ENCODE peak calls at places on chromosome 12, in five cellular contexts. N, M, E, J and K are unnamed samples.
A peak's percentile ranks its signal among the peaks of the same experiment; 100 is the strongest.

GRCh38 chr12:107567871-107568619 is 117.6 kb upstream of the PWP1 start:
- DNase-seq in J (no peak), M (no peak), N (no peak), E (no peak), K (no peak)

GRCh38 chr12:106769078-106769477 is 5.4 kb upstream of the RIC8B start:
- DNase-seq in J (no peak), N (no peak), E (no peak), M (peak; percentile 38), K (peak; percentile 66)

GRCh38 chr12:90953956-90954421 is 987 bp downstream of the CCER1 start:
- DNase-seq in E (no peak), N (no peak), M (no peak), J (peak; percentile 50), K (peak; percentile 38)

GRCh38 chr12:49012739-49013138 is 5.8 kb downstream of the PRKAG1 start:
- DNase-seq in E (no peak), N (no peak), J (no peak), M (no peak), K (no peak)

GRCh38 chr12:132218915-132219314 is 74.7 kb downstream of the NOC4L start:
- DNase-seq in E (no peak), M (no peak), J (peak; percentile 71), N (peak; percentile 68), K (peak; percentile 35)

GRCh38 chr12:64669270-64669842 is 59.1 kb downstream of the RASSF3 start:
- DNase-seq in N (no peak), M (peak; percentile 11), J (peak; percentile 37), E (peak; percentile 73), K (peak; percentile 49)

GRCh38 chr12:50621435-50622304 is 116.9 kb downstream of the DIP2B start:
- DNase-seq in E (no peak), N (no peak), J (no peak), M (no peak), K (no peak)

GRCh38 chr12:109053382-109054123 is 1.2 kb downstream of the USP30 start:
- DNase-seq in J (peak; percentile 29), N (no peak), M (no peak), E (peak; percentile 28), K (peak; percentile 49)

GRCh38 chr12:52195065-52195730 is 3.4 kb upstream of the KRT80 start:
- DNase-seq in M (peak; percentile 17), E (no peak), J (peak; percentile 26), N (no peak), K (no peak)

GRCh38 chr12:131830335-131831020 is 2.3 kb downstream of the MMP17 start:
- DNase-seq in E (no peak), M (peak; percentile 77), J (peak; percentile 87), N (peak; percentile 58), K (peak; percentile 43)

GRCh38 chr12:94718114-94718513 is 67.8 kb upstream of the TMCC3 start:
- DNase-seq in J (no peak), N (no peak), M (no peak), E (no peak), K (no peak)

GRCh38 chr12:105205322-105206048 is 30.5 kb downstream of the APPL2 start:
- DNase-seq in E (no peak), M (no peak), J (no peak), N (no peak), K (no peak)

GRCh38 chr12:112909693-112910092 is 2.9 kb downstream of the OAS1 start:
- DNase-seq in J (no peak), M (no peak), N (no peak), E (no peak), K (no peak)

GRCh38 chr12:47900480-47901129 is 4.2 kb downstream of the VDR start:
- DNase-seq in M (no peak), N (no peak), J (no peak), E (no peak), K (peak; percentile 86)

GRCh38 chr12:68612245-68612644 is 1.5 kb downstream of the RAP1B start:
- DNase-seq in N (no peak), M (peak; percentile 59), E (no peak), J (peak; percentile 30), K (no peak)

GRCh38 chr12:25806271-25806670 is 152.2 kb upstream of the RASSF8 start:
- DNase-seq in M (peak; percentile 72), J (no peak), E (no peak), N (no peak), K (no peak)

GRCh38 chr12:78951746-78952532 is 87.4 kb downstream of the SYT1 start:
- DNase-seq in M (no peak), E (no peak), N (no peak), J (no peak), K (no peak)

GRCh38 chr12:24911284-24911791 is 37.6 kb downstream of the BCAT1 start:
- DNase-seq in M (peak; percentile 98), J (no peak), E (no peak), N (no peak), K (peak; percentile 94)

GRCh38 chr12:74890237-74890599 is 319.4 kb downstream of the KCNC2 start:
- DNase-seq in E (no peak), N (peak; percentile 49), J (no peak), M (peak; percentile 92), K (peak; percentile 15)

GRCh38 chr12:94114166-94114565 is 34.2 kb upstream of the PLXNC1 start:
- DNase-seq in N (no peak), J (no peak), M (no peak), E (no peak), K (no peak)

GRCh38 chr12:32847287-32847686 is 49.3 kb downstream of the PKP2 start:
- DNase-seq in M (no peak), E (no peak), N (no peak), J (no peak), K (no peak)

GRCh38 chr12:131694116-131694838 is 16.6 kb upstream of the SFSWAP start:
- DNase-seq in M (no peak), E (no peak), N (no peak), J (no peak), K (no peak)

GRCh38 chr12:26803552-26803951 is 29.4 kb downstream of the ITPR2 start:
- DNase-seq in E (no peak), N (no peak), M (peak; percentile 50), J (no peak), K (no peak)

DNA sequence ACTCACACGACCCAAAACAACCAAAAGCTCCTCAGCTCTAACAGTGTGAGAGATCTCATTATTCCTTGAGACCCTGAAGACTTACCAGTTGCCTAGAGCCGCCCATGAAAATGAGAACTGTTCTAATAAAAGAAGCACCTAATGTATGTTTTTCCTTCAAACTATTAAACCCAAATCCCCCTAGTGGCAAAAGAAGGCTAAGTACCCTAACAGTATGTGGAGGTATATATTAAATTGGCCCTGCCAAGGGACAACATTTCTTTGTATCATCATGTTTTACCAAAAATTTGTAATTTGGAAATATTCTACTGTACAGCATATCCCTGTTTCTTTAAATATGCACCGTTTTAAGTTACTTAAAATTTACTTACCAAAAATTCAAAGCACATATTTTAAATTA is 38.0 kb upstream of the PPFIA2 start:
- DNase-seq in J (no peak), E (no peak), N (peak; percentile 1), M (no peak), K (peak; percentile 6)
- TF ChIP-seq BHLHE40 in J (no peak), E (no peak), N (no peak), M (no peak), K (no peak)

GRCh38 chr12:124077730-124078129 is 104.7 kb downstream of the ZNF664 start:
- DNase-seq in M (no peak), E (no peak), J (no peak), N (no peak), K (no peak)

GRCh38 chr12:124078800-124079199 is 105.8 kb downstream of the ZNF664 start:
- DNase-seq in N (no peak), M (no peak), E (no peak), J (no peak), K (no peak)

GRCh38 chr12:124080649-124081048 is 107.6 kb downstream of the ZNF664 start:
- DNase-seq in J (no peak), N (no peak), M (no peak), E (no peak), K (no peak)

GRCh38 chr12:124073636-124074035 is 100.6 kb downstream of the ZNF664 start:
- DNase-seq in M (no peak), J (no peak), N (no peak), E (no peak), K (no peak)

DNA sequence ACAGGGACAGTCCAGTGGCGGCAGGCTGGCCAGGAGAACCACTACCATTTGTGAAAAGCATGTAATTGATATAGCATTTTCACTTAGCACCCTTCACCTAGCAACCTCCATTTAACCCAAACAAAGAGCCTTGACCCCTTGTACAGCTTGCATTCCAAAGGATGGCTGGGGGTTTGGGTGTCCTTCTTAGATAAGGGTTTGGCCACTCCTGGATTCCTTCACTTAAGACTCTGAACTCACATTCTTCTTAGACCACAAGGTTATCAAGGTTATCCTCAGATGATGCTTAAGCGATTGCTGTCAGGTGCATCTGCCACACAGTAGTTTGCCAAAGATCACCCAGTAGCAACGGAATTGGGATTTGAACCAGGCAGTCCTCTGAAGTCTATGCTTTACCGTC is 102.8 kb downstream of the ZNF664 start:
- DNase-seq in M (no peak), E (no peak), N (no peak), J (no peak), K (no peak)
- TF ChIP-seq RFX5 in M (no peak), E (no peak), N (no peak), J (no peak), K (no peak)

GRCh38 chr12:53624453-53624852 is 1.7 kb downstream of the ATF7 start:
- DNase-seq in N (no peak), M (peak; percentile 54), J (no peak), E (no peak), K (no peak)
- TF ChIP-seq BHLHE40 in N (no peak), M (no peak), J (no peak), E (no peak), K (no peak)

GRCh38 chr12:19946549-19946948 is 421.8 kb upstream of the PDE3A start:
- DNase-seq in M (peak; percentile 98), N (peak; percentile 73), J (no peak), E (no peak), K (no peak)
- TF ChIP-seq RFX5 in M (no peak), N (no peak), J (no peak), E (no peak), K (no peak)

GRCh38 chr12:14991069-14991468 is 18.2 kb downstream of the PDE6H start:
- DNase-seq in E (no peak), N (no peak), J (no peak), M (no peak), K (no peak)

GRCh38 chr12:14989790-14990189 is 16.9 kb downstream of the PDE6H start:
- DNase-seq in M (no peak), E (no peak), N (no peak), J (no peak), K (no peak)

GRCh38 chr12:14986449-14986848 is 13.6 kb downstream of the PDE6H start:
- DNase-seq in M (no peak), N (no peak), J (no peak), E (no peak), K (no peak)

GRCh38 chr12:14984036-14984435 is 11.2 kb downstream of the PDE6H start:
- DNase-seq in J (no peak), N (no peak), E (no peak), M (no peak), K (no peak)

DNA sequence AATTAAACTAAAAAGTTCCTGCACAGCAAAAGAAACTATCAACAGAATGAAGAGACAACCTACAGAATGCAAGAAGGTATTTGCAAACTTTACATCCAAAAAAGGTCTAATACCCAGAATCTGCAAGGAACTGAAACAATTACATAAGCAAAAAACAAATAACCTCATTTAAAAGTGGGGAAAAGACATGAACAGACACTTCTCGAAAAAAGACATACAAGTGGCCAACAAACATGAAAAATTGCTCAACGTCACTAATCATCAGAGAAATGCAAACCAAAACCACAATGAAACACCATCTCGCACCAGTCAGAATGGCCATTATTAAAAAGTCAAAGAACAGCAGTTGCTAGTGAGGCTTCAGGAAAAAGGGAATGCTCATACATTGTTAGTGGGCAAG is 15.2 kb downstream of the PDE6H start:
- DNase-seq in E (no peak), J (no peak), M (no peak), N (no peak), K (no peak)
- TF ChIP-seq BHLHE40 in E (no peak), J (no peak), M (no peak), N (no peak), K (no peak)

GRCh38 chr12:40587970-40588369 is 104.3 kb upstream of the CNTN1 start:
- DNase-seq in M (no peak), E (no peak), J (no peak), N (no peak), K (no peak)
- TF ChIP-seq RFX5 in M (no peak), E (no peak), J (no peak), N (no peak), K (no peak)